ENCODE peak calls at places on chromosome 1, in four cellular contexts. R is cardiac fibroblast, K is GM23338, E is psoas muscle. M is an unnamed sample.

GRCh38 chr1:241551759-241552638 is 19.8 kb downstream of the KMO start:
- DNase-seq in R (peak; percentile 18), K (no peak), E (peak; percentile 20), M (no peak)

GRCh38 chr1:154351363-154352068 is 26.2 kb downstream of the ATP8B2 start:
- DNase-seq in R (no peak), K (no peak), E (no peak), M (no peak)

GRCh38 chr1:44962729-44963128 is 23.7 kb downstream of the EIF2B3 start:
- DNase-seq in R (no peak), K (no peak), E (no peak), M (no peak)

GRCh38 chr1:57013522-57013921 is 47.7 kb upstream of the C8B start:
- DNase-seq in R (no peak), K (no peak), E (no peak), M (no peak)

GRCh38 chr1:160438320-160438918 is 38.1 kb downstream of the VANGL2 start:
- DNase-seq in R (no peak), K (no peak), E (no peak), M (no peak)

GRCh38 chr1:156221986-156222692 is 9.3 kb downstream of the PMF1 start:
- DNase-seq in R (no peak), K (no peak), E (no peak), M (no peak)

GRCh38 chr1:54221113-54221834 is 21.3 kb downstream of the MRPL37 start:
- DNase-seq in R (no peak), K (no peak), E (no peak), M (no peak)

GRCh38 chr1:28156821-28157220 is 19.7 kb downstream of the PTAFR start:
- DNase-seq in R (no peak), K (no peak), E (peak; percentile 32), M (no peak)

GRCh38 chr1:6045561-6045960 is at the start of gene KCNAB2:
- DNase-seq in R (no peak), K (no peak), E (no peak), M (no peak)

GRCh38 chr1:108747898-108748297 is 1.4 kb downstream of the STXBP3 start:
- DNase-seq in R (no peak), K (no peak), E (no peak), M (no peak)

DNA sequence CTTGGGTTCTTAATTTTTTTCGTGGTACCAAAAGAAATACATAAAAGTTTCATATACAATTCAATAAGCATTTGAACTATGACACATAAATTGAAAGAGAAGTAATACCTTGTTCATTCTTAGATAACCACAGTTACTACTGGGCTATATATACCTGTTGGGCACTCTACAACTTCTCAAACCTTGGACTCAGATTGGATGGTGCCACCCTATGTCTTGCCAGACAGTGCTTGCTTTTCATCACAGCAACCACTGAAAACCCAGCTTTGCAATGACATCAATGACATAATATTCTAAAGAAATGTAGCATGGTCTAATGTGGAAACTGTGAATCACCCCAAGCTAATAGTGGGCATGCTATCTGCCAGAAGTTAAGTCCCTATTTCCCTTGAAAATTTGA is 62.8 kb upstream of the DPH5 start:
- DNase-seq in R (no peak), K (no peak), E (no peak), M (no peak)
- TF ChIP-seq CTCF in R (no peak), K (no peak), E (no peak), M (no peak)

GRCh38 chr1:91883470-91883869 is 2.5 kb downstream of the TGFBR3 start:
- DNase-seq in R (peak; percentile 70), K (no peak), E (no peak), M (no peak)
- TF ChIP-seq CTCF in R (peak; percentile 36), K (no peak), E (peak; percentile 38), M (no peak)

DNA sequence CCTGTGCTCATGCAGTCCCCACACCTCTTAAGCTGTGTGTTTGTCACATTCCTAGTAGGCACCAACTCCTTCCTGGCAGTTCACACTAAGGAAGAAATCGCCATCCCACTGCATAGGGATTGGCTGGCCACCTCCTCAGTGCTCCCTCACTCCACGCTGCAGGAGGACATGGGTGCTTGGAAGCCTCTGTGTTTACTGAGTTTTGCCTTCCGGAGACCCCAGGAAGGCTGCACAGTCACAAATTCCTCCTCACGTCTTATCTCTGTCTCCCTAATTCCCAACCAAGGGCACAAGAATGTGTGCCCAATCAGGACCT is 93.8 kb upstream of the GALNT2 start:
- DNase-seq in R (no peak), K (no peak), E (no peak), M (no peak)
- TF ChIP-seq CTCF in R (no peak), K (no peak), E (no peak), M (no peak)

GRCh38 chr1:21628798-21629393 is 40.3 kb downstream of the RAP1GAP start:
- DNase-seq in R (no peak), K (no peak), E (no peak), M (no peak)

GRCh38 chr1:21629971-21630370 is 39.2 kb downstream of the RAP1GAP start:
- DNase-seq in R (no peak), K (no peak), E (no peak), M (no peak)

GRCh38 chr1:21625390-21626190 is 43.6 kb downstream of the RAP1GAP start:
- DNase-seq in R (no peak), K (no peak), E (no peak), M (no peak)

GRCh38 chr1:21624577-21625389 is 44.4 kb downstream of the RAP1GAP start:
- DNase-seq in R (no peak), K (no peak), E (no peak), M (no peak)

DNA sequence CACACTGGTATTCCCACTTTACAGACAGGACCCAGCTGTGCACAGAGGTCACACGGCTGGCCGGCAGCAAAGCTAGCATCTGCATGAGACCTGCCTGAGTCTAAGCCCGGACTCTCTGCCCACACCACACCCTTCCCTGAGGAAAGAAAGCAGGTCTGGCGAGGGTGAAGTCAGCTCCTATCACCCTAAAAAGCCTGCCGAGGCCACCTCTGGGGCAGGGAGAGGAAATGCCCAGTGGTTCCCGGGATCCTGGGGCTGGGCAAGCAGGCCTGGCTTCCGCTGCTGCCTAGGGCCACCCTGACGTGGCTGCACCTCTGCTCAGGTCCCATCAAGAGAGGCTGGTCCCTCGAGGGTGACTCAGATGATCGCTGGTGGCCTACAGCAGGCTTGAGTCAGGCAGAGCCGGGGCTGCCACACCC is 42.2 kb downstream of the RAP1GAP start:
- DNase-seq in R (no peak), K (no peak), E (no peak), M (no peak)
- TF ChIP-seq CTCF in R (no peak), K (no peak), E (no peak), M (no peak)

DNA sequence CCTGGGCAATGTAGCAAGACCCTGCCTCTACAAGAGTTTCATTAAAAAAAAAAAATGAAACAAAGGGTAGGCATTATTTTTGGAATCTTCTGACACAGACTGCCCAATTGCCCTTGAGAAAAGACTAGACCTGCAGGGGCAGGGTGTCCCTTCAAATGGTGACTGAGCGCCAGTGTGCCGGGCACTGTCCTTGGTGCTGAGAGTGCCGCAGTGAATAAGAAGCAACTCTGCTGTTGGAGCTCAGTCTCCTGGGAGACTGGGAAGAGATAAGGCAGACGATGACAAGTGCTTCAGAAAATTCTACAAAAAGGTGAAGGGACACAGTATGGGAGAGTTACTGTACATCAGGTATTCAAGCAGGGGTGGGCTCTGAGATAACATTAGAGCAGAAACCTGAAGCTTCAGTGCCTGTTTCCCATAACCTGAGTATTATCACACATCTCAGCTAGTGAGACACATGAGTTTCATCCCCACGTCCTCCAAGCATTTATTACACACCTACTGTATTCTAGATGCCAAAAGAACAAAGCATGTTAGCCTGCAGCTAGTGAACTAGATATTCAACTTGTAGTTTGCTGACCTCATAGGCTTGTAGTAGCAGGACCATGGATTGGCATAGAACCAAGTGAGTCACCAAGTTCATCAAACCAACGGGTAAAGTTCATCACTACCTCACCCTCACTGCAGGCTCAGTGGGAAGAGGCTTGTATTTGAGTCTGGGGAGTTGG is 18.4 kb upstream of the RPL11 start:
- DNase-seq in R (peak; percentile 66), K (peak; percentile 85), E (peak; percentile 31), M (peak; percentile 63)
- TF ChIP-seq CTCF in R (no peak), K (peak; percentile 10), E (no peak), M (no peak)